ENCODE peak calls at places on chromosomes 11 and 22, in ten cellular contexts. A is adipocyte; Z is CD4-positive, alpha-beta memory T cell; W is AG10803; R is pancreas; U is GM12878; Q is body of pancreas; L is lung; P is MG63; N is CD4-positive, CD25-positive, alpha-beta regulatory T cell. T is an unnamed sample.

GRCh38 chr22:24489011-24489410 is 6.1 kb upstream of the UPB1 start:
- DNase-seq in L (no peak), Z (no peak), N (no peak), A (peak), Q (no peak), P (no peak), U (no peak), R (no peak), W (no peak), T (no peak)

GRCh38 chr22:47018010-47018910 is 255.8 kb downstream of the TBC1D22A start:
- DNase-seq in Q (no peak), R (no peak), P (no peak), Z (no peak), A (no peak), U (no peak), L (no peak), W (no peak), N (no peak), T (no peak)

GRCh38 chr11:128453444-128454336 is 133.7 kb downstream of the ETS1 start:
- DNase-seq in Q (peak), L (peak), N (peak), R (peak), Z (no peak), P (peak), A (peak), U (no peak), W (peak), T (no peak)

GRCh38 chr11:12725863-12726666 is 51.8 kb downstream of the TEAD1 start:
- DNase-seq in Z (no peak), U (no peak), W (no peak), A (no peak), R (no peak), L (no peak), Q (no peak), N (no peak), P (peak), T (no peak)

GRCh38 chr11:26134481-26135355 is 197.2 kb upstream of the ANO3 start:
- DNase-seq in Q (no peak), W (peak), A (no peak), P (no peak), N (no peak), U (no peak), R (no peak), L (no peak), Z (no peak), T (no peak)

GRCh38 chr11:57121996-57122395 is 59.8 kb upstream of the LRRC55 start:
- DNase-seq in Z (no peak), P (no peak), U (no peak), L (no peak), W (no peak), Q (no peak), R (no peak), N (no peak), A (no peak), T (no peak)

GRCh38 chr11:128689946-128690745 is 3.7 kb upstream of the FLI1 start:
- DNase-seq in P (no peak), U (no peak), A (peak), Z (no peak), W (no peak), R (no peak), Q (no peak), N (no peak), L (no peak), T (no peak)

GRCh38 chr11:9138133-9138453 is 46.7 kb upstream of the SCUBE2 start:
- DNase-seq in A (no peak), N (no peak), L (no peak), Q (no peak), P (no peak), Z (no peak), U (no peak), W (no peak), R (no peak), T (no peak)

GRCh38 chr11:1223346-1224108 is 661 bp downstream of the MUC5B start:
- DNase-seq in A (no peak), L (no peak), N (no peak), Z (no peak), U (no peak), P (no peak), W (no peak), R (no peak), Q (peak), T (no peak)

GRCh38 chr11:69472053-69472765 is 9.3 kb upstream of the LINC01488 start:
- DNase-seq in L (no peak), Z (no peak), P (no peak), W (no peak), U (no peak), N (no peak), R (no peak), A (no peak), Q (no peak), T (no peak)

GRCh38 chr11:17291710-17292109 is 15.2 kb downstream of the NUCB2 start:
- DNase-seq in P (no peak), N (no peak), L (no peak), Z (no peak), A (no peak), W (no peak), R (no peak), Q (no peak), U (no peak), T (no peak)

GRCh38 chr22:43876866-43877509 is 14.7 kb upstream of the SULT4A1 start:
- DNase-seq in W (no peak), N (no peak), A (no peak), Z (no peak), Q (no peak), P (no peak), L (no peak), U (no peak), R (no peak), T (no peak)

GRCh38 chr22:19447388-19448075 is at the start of gene C22orf39:
- DNase-seq in U (peak), W (peak), P (peak), N (peak), A (peak), L (peak), Q (peak), R (peak), Z (peak), T (peak)

GRCh38 chr11:33920838-33921613 is 29.1 kb upstream of the LMO2 start:
- DNase-seq in L (no peak), W (no peak), P (no peak), R (no peak), Z (no peak), A (no peak), Q (no peak), N (no peak), U (peak), T (no peak)

GRCh38 chr11:1460396-1460795 is 26.2 kb downstream of the MOB2 start:
- DNase-seq in U (no peak), N (no peak), A (no peak), Q (no peak), R (no peak), W (no peak), Z (no peak), L (peak), P (no peak), T (no peak)

GRCh38 chr11:94017446-94017845 is 3.7 kb upstream of the HEPHL1 start:
- DNase-seq in U (no peak), A (no peak), R (no peak), Z (no peak), W (no peak), N (no peak), L (no peak), Q (no peak), P (no peak), T (no peak)

GRCh38 chr11:17063171-17064002 is 14.1 kb downstream of the RPS13 start:
- DNase-seq in N (peak), A (peak), Q (peak), P (peak), W (peak), R (peak), U (peak), L (peak), Z (peak), T (no peak)

GRCh38 chr11:114260077-114260476 is 36.1 kb upstream of the NNMT start:
- DNase-seq in P (no peak), R (no peak), U (no peak), N (no peak), W (no peak), L (no peak), Q (no peak), A (no peak), Z (no peak), T (no peak)

GRCh38 chr22:31055322-31056159 is 25.6 kb upstream of the SMTN start:
- DNase-seq in R (peak), U (no peak), Q (peak), Z (no peak), P (peak), W (peak), N (no peak), A (peak), L (peak), T (no peak)

GRCh38 chr22:48528221-48528915 is 1299.3 kb downstream of the BRD1 start:
- DNase-seq in R (no peak), N (no peak), P (no peak), A (no peak), Z (no peak), U (no peak), L (no peak), Q (no peak), W (no peak), T (no peak)

GRCh38 chr11:104572279-104572678 is 326.0 kb downstream of the CASP12 start:
- DNase-seq in P (no peak), N (no peak), L (no peak), Q (no peak), W (no peak), Z (no peak), U (no peak), R (no peak), A (no peak), T (no peak)

GRCh38 chr11:32172771-32173170 is 81.9 kb downstream of the RCN1 start:
- DNase-seq in A (no peak), N (no peak), Q (no peak), Z (no peak), W (peak), U (no peak), P (no peak), L (no peak), R (no peak), T (no peak)

GRCh38 chr11:1167256-1167655 is 9.5 kb downstream of the MUC5AC start:
- DNase-seq in P (no peak), L (no peak), N (no peak), Z (no peak), W (no peak), U (no peak), A (no peak), Q (peak), R (no peak), T (no peak)

GRCh38 chr11:8257003-8257664 is 6.5 kb downstream of the LMO1 start:
- DNase-seq in U (no peak), Z (no peak), R (no peak), N (no peak), A (no peak), W (no peak), P (no peak), Q (peak), L (no peak), T (no peak)

GRCh38 chr11:104254347-104254746 is 90.4 kb upstream of the PDGFD start:
- DNase-seq in R (peak), U (no peak), W (no peak), N (peak), A (peak), L (no peak), P (peak), Q (peak), Z (no peak), T (peak)

GRCh38 chr11:10041337-10041736 is 252.7 kb downstream of the SBF2 start:
- DNase-seq in P (no peak), Q (no peak), N (no peak), W (no peak), U (no peak), R (no peak), Z (no peak), L (no peak), A (no peak), T (no peak)

GRCh38 chr11:12786450-12786849 is 112.2 kb downstream of the TEAD1 start:
- DNase-seq in P (no peak), U (no peak), W (no peak), L (no peak), A (no peak), Q (no peak), N (no peak), R (no peak), Z (no peak), T (no peak)

GRCh38 chr11:134846776-134847722 is 435.0 kb upstream of the B3GAT1 start:
- DNase-seq in L (peak), N (no peak), P (no peak), Q (no peak), Z (no peak), A (no peak), W (no peak), R (no peak), U (no peak), T (no peak)

GRCh38 chr22:27435839-27436581 is 365.5 kb downstream of the MN1 start:
- DNase-seq in N (no peak), Q (peak), U (no peak), W (peak), A (peak), L (peak), Z (no peak), R (no peak), P (no peak), T (no peak)

GRCh38 chr11:43071338-43071737 is 240.5 kb upstream of the API5 start:
- DNase-seq in P (no peak), Q (no peak), Z (no peak), R (no peak), L (no peak), U (no peak), N (no peak), A (no peak), W (no peak), T (no peak)

GRCh38 chr11:63564056-63564784 is 1.0 kb upstream of the PLAAT2 start:
- DNase-seq in N (peak), Z (no peak), U (peak), L (peak), A (no peak), R (no peak), W (no peak), Q (no peak), P (no peak), T (no peak)

GRCh38 chr11:64874841-64875240 is 3.6 kb downstream of the EHD1 start:
- DNase-seq in R (no peak), Z (no peak), N (no peak), U (no peak), Q (no peak), L (no peak), W (no peak), A (no peak), P (no peak), T (no peak)

DNA sequence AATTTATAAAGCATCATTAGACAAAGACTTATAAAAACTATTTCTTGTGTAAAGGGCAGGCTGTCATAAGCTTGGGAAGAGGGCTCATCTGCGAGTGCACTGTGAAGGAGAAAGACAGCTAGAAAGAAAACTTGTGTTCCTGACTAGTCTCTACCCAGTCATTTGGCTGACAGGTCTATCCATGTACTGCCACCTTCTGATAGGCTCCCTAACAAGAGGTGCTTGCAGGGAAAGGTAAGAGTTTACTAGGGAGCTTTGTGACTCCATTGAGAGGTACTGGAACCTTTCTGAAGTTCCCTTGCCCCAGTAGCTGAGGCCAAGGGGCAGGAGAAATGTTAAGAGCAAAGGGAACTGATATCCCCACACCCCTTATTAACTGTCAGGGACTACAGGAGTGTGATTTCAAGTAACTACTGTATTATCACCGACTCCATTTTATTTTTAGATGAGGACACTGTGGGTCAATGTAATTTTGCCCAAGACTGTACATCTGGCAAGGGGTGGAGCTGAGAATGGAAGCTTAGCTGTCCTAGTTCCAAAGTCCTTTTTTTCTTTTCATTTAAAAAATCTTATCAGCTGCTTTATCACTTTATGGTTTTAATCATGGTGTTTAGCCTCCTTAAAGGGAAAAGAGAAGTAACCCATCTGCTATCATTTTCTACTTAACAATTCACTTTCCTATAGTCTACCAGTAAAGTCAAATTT is 129.4 kb downstream of the ARHGAP20 start:
- DNase-seq in U (no peak), A (no peak), L (no peak), P (no peak), W (no peak), Q (no peak), Z (no peak), R (no peak), N (no peak), T (no peak)
- H3K4me3 ChIP-seq in U (no peak), A (no peak), L (no peak), P (no peak), W (no peak), Q (no peak), Z (no peak), R (no peak), N (no peak), T (no peak)

GRCh38 chr22:45224988-45225731 is 15.5 kb downstream of the KIAA0930 start:
- DNase-seq in L (no peak), R (no peak), P (no peak), Z (no peak), A (no peak), Q (no peak), U (no peak), N (no peak), W (no peak), T (no peak)
- H3K4me3 ChIP-seq in L (no peak), R (no peak), P (no peak), Z (no peak), A (no peak), Q (no peak), U (no peak), N (no peak), W (no peak), T (no peak)

GRCh38 chr22:39502789-39503464 is 837 bp downstream of the MIEF1 start:
- DNase-seq in U (no peak), R (no peak), N (no peak), Q (no peak), A (peak), W (no peak), L (no peak), Z (no peak), P (no peak), T (no peak)

GRCh38 chr22:39501644-39502108 is 414 bp upstream of the MIEF1 start:
- DNase-seq in Q (no peak), U (no peak), W (no peak), N (no peak), A (peak), L (no peak), R (no peak), P (no peak), Z (no peak), T (no peak)

GRCh38 chr22:39503590-39503989 is 1.5 kb downstream of the MIEF1 start:
- DNase-seq in R (no peak), Z (no peak), U (no peak), Q (no peak), A (no peak), P (no peak), N (no peak), W (no peak), L (no peak), T (no peak)

GRCh38 chr22:39502109-39502788 is at the start of gene MIEF1:
- DNase-seq in L (peak), W (peak), Q (peak), R (peak), P (peak), Z (peak), U (peak), A (peak), N (peak), T (peak)

GRCh38 chr22:39504071-39504470 is 2.0 kb downstream of the MIEF1 start:
- DNase-seq in A (no peak), P (no peak), Z (no peak), W (no peak), U (no peak), R (no peak), N (no peak), L (no peak), Q (no peak), T (no peak)
- H3K4me3 ChIP-seq in A (peak), P (no peak), Z (no peak), W (no peak), U (peak), R (no peak), N (peak), L (no peak), Q (no peak), T (no peak)

GRCh38 chr22:39458443-39459083 is 1.8 kb downstream of the MGAT3 start:
- DNase-seq in W (no peak), Z (no peak), L (no peak), P (no peak), Q (no peak), R (no peak), U (no peak), A (no peak), N (no peak), T (no peak)
- H3K4me3 ChIP-seq in W (no peak), Z (no peak), L (no peak), P (no peak), Q (no peak), R (peak), U (peak), A (peak), N (no peak), T (peak)

DNA sequence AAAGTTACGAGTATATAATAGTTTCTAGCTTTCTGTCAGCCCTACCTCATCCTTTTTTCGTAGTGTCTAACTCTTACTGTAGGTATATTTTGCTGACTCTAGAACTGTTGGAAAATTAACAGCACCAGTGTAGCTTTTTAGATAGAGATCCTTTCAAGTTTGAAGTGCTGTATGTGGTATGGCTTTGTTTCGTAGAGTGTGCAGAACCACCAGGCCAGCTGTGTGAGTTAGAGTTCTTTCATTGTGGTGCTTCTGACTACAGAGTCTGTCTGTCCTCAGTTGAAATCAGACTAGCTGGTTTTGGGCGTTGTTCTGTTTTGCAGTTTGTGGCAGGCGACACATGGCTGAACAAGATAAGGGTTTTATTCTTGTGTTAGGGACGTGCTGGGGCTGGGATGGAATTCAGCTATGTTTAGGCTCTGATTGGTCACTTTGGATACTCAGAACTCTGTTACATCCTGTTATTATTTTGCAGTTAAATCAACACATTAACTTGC is 3.2 kb downstream of the ARHGEF12 start:
- DNase-seq in Z (no peak), W (peak), U (no peak), L (no peak), A (peak), N (peak), R (no peak), Q (no peak), P (no peak), T (peak)
- H3K4me3 ChIP-seq in Z (no peak), W (peak), U (peak), L (no peak), A (peak), N (peak), R (peak), Q (no peak), P (peak), T (peak)

DNA sequence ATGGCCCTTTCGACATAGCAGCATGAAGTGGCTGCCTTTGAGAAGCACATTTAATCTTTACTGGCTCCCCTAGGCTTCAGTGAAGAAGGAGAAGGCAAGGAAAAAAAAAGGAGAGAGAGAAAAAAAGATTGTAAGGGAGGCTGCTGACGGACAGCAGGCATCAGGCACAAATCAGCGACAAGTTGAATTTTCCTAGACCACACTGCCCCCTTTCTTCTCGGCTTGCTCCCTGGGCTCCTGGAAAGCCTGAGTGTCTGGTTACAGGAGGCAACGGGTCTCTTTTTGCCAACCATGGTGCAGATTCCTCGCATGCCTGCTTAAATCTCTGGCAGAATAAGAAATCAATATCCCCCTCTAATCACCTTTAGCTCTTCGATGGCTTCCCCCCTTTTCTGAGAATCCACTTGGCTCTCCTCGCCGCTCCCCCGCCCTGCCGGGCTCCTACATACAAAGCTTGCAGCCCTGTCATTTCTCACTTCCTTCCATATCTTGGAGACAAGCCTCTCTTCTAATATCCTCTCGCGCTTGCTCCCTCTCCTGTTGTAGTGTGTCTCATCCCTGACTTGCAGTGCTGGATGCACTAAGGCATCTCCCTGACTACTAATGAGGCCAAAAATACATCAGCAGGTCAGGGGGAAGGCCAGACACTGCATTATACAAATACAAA is 14.3 kb downstream of the BLID start:
- DNase-seq in P (peak), N (no peak), W (peak), U (no peak), L (peak), A (peak), R (peak), Q (peak), Z (no peak), T (no peak)
- H3K4me3 ChIP-seq in P (peak), N (no peak), W (peak), U (no peak), L (no peak), A (peak), R (peak), Q (no peak), Z (no peak), T (no peak)

T was measured in Jurkat, Clone E6-1.